ENCODE peak calls at places on chromosomes 11 and 22, in nine cellular contexts. W is A549; U is uterus; M is IMR-90; C is cardiac muscle cell; J is CD8-positive, alpha-beta T cell; L is left ventricle myocardium inferior; Z is breast epithelium; O is H1. N is an unnamed sample.

GRCh38 chr11:72954860-72955259 is 140.6 kb downstream of the ATG16L2 start:
- DNase-seq in O (no peak), C (peak; percentile 54), J (no peak), Z (no peak), W (no peak), U (no peak), L (no peak), M (no peak), N (no peak)

GRCh38 chr11:132817387-132817786 is 714.9 kb downstream of the OPCML start:
- DNase-seq in O (no peak), L (no peak), Z (no peak), M (no peak), W (no peak), J (no peak), U (no peak), C (no peak), N (no peak)

GRCh38 chr11:60908803-60909202 is 2.4 kb upstream of the PRPF19 start:
- DNase-seq in J (no peak), L (no peak), U (no peak), O (no peak), W (no peak), Z (no peak), M (no peak), C (no peak), N (no peak)

GRCh38 chr11:45028921-45029680 is 78.4 kb upstream of the TP53I11 start:
- DNase-seq in C (no peak), L (peak; percentile 44), Z (no peak), M (no peak), U (no peak), J (no peak), W (no peak), O (no peak), N (no peak)

GRCh38 chr11:67464411-67465189 is 4.5 kb downstream of the TMEM134 start:
- DNase-seq in C (peak; percentile 90), M (peak; percentile 42), W (peak; percentile 91), O (peak; percentile 63), Z (peak; percentile 92), U (peak; percentile 82), L (peak; percentile 87), J (peak; percentile 92), N (peak; percentile 92)

GRCh38 chr22:29830585-29830984 is 7.5 kb downstream of the ASCC2 start:
- DNase-seq in U (no peak), M (no peak), W (no peak), J (no peak), Z (no peak), C (no peak), O (no peak), L (peak; percentile 68), N (no peak)

GRCh38 chr11:132997396-132997795 is 534.9 kb downstream of the OPCML start:
- DNase-seq in M (no peak), Z (no peak), U (no peak), C (no peak), O (no peak), W (no peak), L (no peak), J (no peak), N (no peak)

GRCh38 chr11:7527029-7527428 is 13.2 kb downstream of the PPFIBP2 start:
- DNase-seq in L (no peak), J (peak; percentile 51), U (no peak), O (no peak), W (no peak), Z (no peak), C (no peak), M (no peak), N (no peak)

GRCh38 chr11:61609000-61609969 is 28.4 kb upstream of the SYT7 start:
- DNase-seq in W (no peak), U (no peak), J (no peak), L (no peak), C (no peak), Z (no peak), O (no peak), M (no peak), N (peak; percentile 65)

GRCh38 chr11:120929090-120929489 is 94.8 kb upstream of the TBCEL start:
- DNase-seq in J (no peak), W (no peak), M (no peak), L (no peak), U (no peak), O (no peak), C (no peak), Z (no peak), N (no peak)

GRCh38 chr11:18836415-18836814 is 44.8 kb upstream of the PTPN5 start:
- DNase-seq in J (no peak), O (no peak), M (no peak), U (no peak), C (peak; percentile 77), Z (no peak), L (no peak), W (no peak), N (no peak)

GRCh38 chr11:126834149-126834548 is 166.4 kb downstream of the KIRREL3 start:
- DNase-seq in J (no peak), M (peak; percentile 91), O (no peak), C (no peak), W (no peak), L (no peak), U (no peak), Z (no peak), N (no peak)

GRCh38 chr22:37672920-37673453 is 2.4 kb upstream of the LGALS1 start:
- DNase-seq in W (no peak), O (no peak), M (no peak), J (no peak), C (no peak), U (no peak), Z (no peak), L (no peak), N (no peak)

GRCh38 chr11:1412377-1413095 is 22.8 kb downstream of the BRSK2 start:
- DNase-seq in W (no peak), U (no peak), M (no peak), C (no peak), J (no peak), O (no peak), Z (no peak), L (no peak), N (no peak)

GRCh38 chr11:44004452-44004833 is 43.3 kb upstream of the ACCSL start:
- DNase-seq in W (no peak), L (no peak), Z (no peak), M (no peak), O (no peak), J (no peak), U (peak; percentile 9), C (no peak), N (no peak)

GRCh38 chr11:15045209-15045608 is 28.2 kb upstream of the CALCB start:
- DNase-seq in J (no peak), M (no peak), C (no peak), O (no peak), W (no peak), Z (no peak), U (no peak), L (no peak), N (no peak)

GRCh38 chr22:18998998-18999397 is 62.9 kb upstream of the PRODH start:
- DNase-seq in W (no peak), O (peak; percentile 34), L (no peak), U (no peak), Z (no peak), C (peak; percentile 13), M (no peak), J (no peak), N (no peak)
- H3K4me3 ChIP-seq in W (no peak overlapping the region), O (no peak overlapping the region), L (no peak overlapping the region), U (no peak overlapping the region), Z (no peak overlapping the region), C (no peak overlapping the region), M (no peak overlapping the region), J (no peak overlapping the region), N (no peak overlapping the region)

GRCh38 chr22:47374901-47375575 is 612.6 kb downstream of the TBC1D22A start:
- DNase-seq in W (no peak), C (no peak), L (no peak), J (no peak), O (no peak), Z (peak; percentile 43), U (no peak), M (no peak), N (no peak)

GRCh38 chr22:47377926-47378560 is 615.6 kb downstream of the TBC1D22A start:
- DNase-seq in U (no peak), L (no peak), J (no peak), W (no peak), C (no peak), Z (peak; percentile 31), M (no peak), O (no peak), N (no peak)

GRCh38 chr22:47375621-47376321 is 613.3 kb downstream of the TBC1D22A start:
- DNase-seq in L (no peak), J (no peak), C (no peak), W (no peak), M (no peak), U (no peak), Z (peak; percentile 24), O (no peak), N (no peak)

GRCh38 chr22:47376322-47376700 is 613.9 kb downstream of the TBC1D22A start:
- DNase-seq in W (no peak), L (no peak), U (no peak), Z (no peak), J (no peak), O (no peak), M (no peak), C (no peak), N (no peak)

GRCh38 chr22:47376901-47377520 is 614.6 kb downstream of the TBC1D22A start:
- DNase-seq in L (no peak), M (no peak), J (no peak), O (no peak), W (no peak), U (no peak), Z (peak; percentile 19), C (no peak), N (no peak)
- H3K9me3 ChIP-seq in L (no peaks in the 10 kb centered on the region), M (no peaks in the 10 kb centered on the region), J (no peaks in the 10 kb centered on the region), O (peaks cover 92% of the 10 kb centered on the region), W (no peaks in the 10 kb centered on the region), U (no peaks in the 10 kb centered on the region), Z (no peaks in the 10 kb centered on the region), C (no peaks in the 10 kb centered on the region), N (no peaks in the 10 kb centered on the region)

GRCh38 chr22:46066691-46067090 is 83.6 kb upstream of the PPARA start:
- DNase-seq in M (no peak), W (no peak), U (peak; percentile 47), C (no peak), J (no peak), O (no peak), L (peak; percentile 11), Z (peak; percentile 51), N (peak; percentile 43)
- H3K4me3 ChIP-seq in M (no peak overlapping the region), W (peak overlapping the region; percentile 32), U (peak overlapping the region; percentile 28), C (no peak overlapping the region), J (no peak overlapping the region), O (no peak overlapping the region), L (peak overlapping the region; percentile 89), Z (peak overlapping the region; percentile 98), N (no peak overlapping the region)

GRCh38 chr11:97361812-97362378 is 972.1 kb downstream of the JRKL start:
- DNase-seq in L (no peak), Z (no peak), U (no peak), C (no peak), O (no peak), J (no peak), W (no peak), M (no peak), N (no peak)

GRCh38 chr11:97367406-97368083 is 977.7 kb downstream of the JRKL start:
- DNase-seq in M (no peak), Z (no peak), J (no peak), O (no peak), L (no peak), C (no peak), W (no peak), U (no peak), N (no peak)

GRCh38 chr11:97364047-97364446 is 974.2 kb downstream of the JRKL start:
- DNase-seq in O (no peak), J (no peak), U (no peak), C (no peak), L (no peak), Z (no peak), M (no peak), W (no peak), N (no peak)

GRCh38 chr11:97363331-97363730 is 973.5 kb downstream of the JRKL start:
- DNase-seq in C (no peak), U (no peak), J (no peak), L (no peak), M (no peak), W (no peak), Z (no peak), O (no peak), N (no peak)
- H3K9me3 ChIP-seq in C (no peaks in the 10 kb centered on the region), U (no peaks in the 10 kb centered on the region), J (no peaks in the 10 kb centered on the region), L (peaks cover 15% of the 10 kb centered on the region), M (peaks cover 23% of the 10 kb centered on the region), W (no peaks in the 10 kb centered on the region), Z (peaks cover 11% of the 10 kb centered on the region), O (no peaks in the 10 kb centered on the region), N (peaks cover 1% of the 10 kb centered on the region)